ENCODE peak calls at places on chromosomes 16 and 17, in ten cellular contexts. B is cardiac muscle cell; Y is right lobe of liver; Q is psoas muscle; O is brain microvascular endothelial cell; Z is fibroblast of lung; K is BJ; J is CD8-positive, alpha-beta T cell; N is left lung; D is H1. M is an unnamed sample.

GRCh38 chr17:29682054-29682453 is 59.3 kb upstream of the CORO6 start:
- DNase-seq in Z (no peak), B (no peak), Y (no peak), D (no peak), O (no peak), J (no peak), N (no peak), K (no peak), Q (no peak), M (no peak)

GRCh38 chr17:48597775-48598631 is 4.4 kb upstream of the HOXB5 start:
- DNase-seq in O (no peak), K (no peak), N (no peak), J (no peak), Y (no peak), Q (peak; percentile 76), B (no peak), Z (peak; percentile 46), D (no peak), M (no peak)

GRCh38 chr16:67022531-67023214 is 6.3 kb upstream of the CBFB start:
- DNase-seq in B (no peak), D (no peak), O (peak; percentile 20), Y (no peak), Z (peak; percentile 77), J (peak; percentile 2), N (peak; percentile 16), K (no peak), Q (no peak), M (no peak)

GRCh38 chr16:88464447-88465318 is 11.6 kb downstream of the ZFPM1 start:
- DNase-seq in O (no peak), B (no peak), K (no peak), J (no peak), Y (no peak), Q (no peak), Z (peak; percentile 62), N (no peak), D (no peak), M (no peak)

GRCh38 chr17:16428098-16428882 is 12.9 kb downstream of the TRPV2 start:
- DNase-seq in Y (peak; percentile 68), N (peak; percentile 64), Q (peak; percentile 43), K (no peak), J (no peak), D (peak; percentile 44), B (peak; percentile 74), Z (no peak), O (no peak), M (peak; percentile 43)

GRCh38 chr16:54482892-54483574 is 196.4 kb upstream of the IRX3 start:
- DNase-seq in K (no peak), Y (no peak), B (peak; percentile 84), Z (no peak), D (no peak), N (no peak), J (no peak), O (no peak), Q (no peak), M (no peak)

GRCh38 chr17:34763727-34764665 is 184.6 kb downstream of the TMEM132E start:
- DNase-seq in J (no peak), Q (no peak), O (no peak), Z (no peak), B (no peak), N (no peak), K (no peak), Y (no peak), D (no peak), M (no peak)

GRCh38 chr17:60353773-60354172 is 38.2 kb downstream of the USP32 start:
- DNase-seq in Q (no peak), K (no peak), J (no peak), D (no peak), B (no peak), N (no peak), Z (no peak), O (no peak), Y (no peak), M (no peak)

GRCh38 chr16:56589141-56590039 is at the start of gene MT3:
- DNase-seq in B (peak; percentile 40), Z (peak; percentile 17), J (peak; percentile 55), N (no peak), K (no peak), O (no peak), D (peak; percentile 64), Y (no peak), Q (peak; percentile 39), M (no peak)

GRCh38 chr16:85162478-85163277 is 50.4 kb upstream of the CIBAR2 start:
- DNase-seq in Q (peak; percentile 82), O (peak; percentile 70), B (no peak), D (no peak), Z (peak; percentile 87), J (no peak), Y (no peak), N (no peak), K (no peak), M (no peak)

GRCh38 chr16:74743668-74744299 is 30.8 kb downstream of the FA2H start:
- DNase-seq in D (no peak), Z (peak; percentile 66), B (no peak), Q (no peak), Y (peak; percentile 60), J (no peak), O (peak; percentile 16), K (no peak), N (peak; percentile 85), M (no peak)

GRCh38 chr17:17723354-17724261 is 42.4 kb downstream of the RAI1 start:
- DNase-seq in K (no peak), J (no peak), Q (no peak), O (peak; percentile 74), D (peak; percentile 66), N (no peak), Y (no peak), Z (peak; percentile 92), B (peak; percentile 83), M (no peak)

GRCh38 chr16:89723279-89724250 is 2.2 kb downstream of the ZNF276 start:
- DNase-seq in N (no peak), Y (peak; percentile 62), Z (peak; percentile 49), D (no peak), Q (no peak), O (no peak), B (no peak), J (peak; percentile 91), K (no peak), M (no peak)

GRCh38 chr17:74176546-74177001 is 26.9 kb upstream of the RPL38 start:
- DNase-seq in K (no peak), Y (peak; percentile 60), N (peak; percentile 45), D (peak; percentile 85), Z (peak; percentile 43), B (peak; percentile 82), J (peak; percentile 58), O (peak; percentile 56), Q (no peak), M (peak; percentile 60)

GRCh38 chr17:14098246-14098645 is 28.9 kb downstream of the COX10 start:
- DNase-seq in D (no peak), K (no peak), B (no peak), N (no peak), Z (no peak), Q (no peak), O (no peak), J (no peak), Y (no peak), M (no peak)

GRCh38 chr16:59905131-59905530 is 1171.0 kb upstream of the GOT2 start:
- DNase-seq in Q (no peak), J (no peak), B (no peak), D (no peak), Z (no peak), N (no peak), K (no peak), O (no peak), Y (no peak), M (no peak)

GRCh38 chr17:29588561-29589411 is 662 bp downstream of the GIT1 start:
- DNase-seq in D (peak; percentile 65), Q (peak; percentile 37), K (no peak), J (peak; percentile 66), O (no peak), N (no peak), Y (no peak), B (peak; percentile 68), Z (peak; percentile 24), M (no peak)

GRCh38 chr17:80263253-80264047 is 2.8 kb downstream of the RNF213 start:
- DNase-seq in N (peak; percentile 92), K (no peak), J (peak; percentile 86), O (peak; percentile 91), Q (peak; percentile 78), D (peak; percentile 51), Y (peak; percentile 88), B (no peak), Z (no peak), M (no peak)
- TF ChIP-seq CTCF in N (no peak), K (no peak), J (no peak), O (peak; percentile 36), Q (peak; percentile 7), D (no peak), Y (no peak), B (no peak), Z (peak; percentile 4), M (no peak)

GRCh38 chr17:53316073-53316472 is 506.7 kb upstream of the KIF2B start:
- DNase-seq in O (no peak), N (no peak), J (no peak), D (no peak), Q (no peak), Y (no peak), K (no peak), B (no peak), Z (no peak), M (no peak)

GRCh38 chr17:53316988-53317387 is 505.7 kb upstream of the KIF2B start:
- DNase-seq in D (no peak), O (no peak), Y (no peak), N (no peak), J (no peak), B (no peak), Q (no peak), Z (no peak), K (no peak), M (no peak)

GRCh38 chr17:53313746-53314145 is 509.0 kb upstream of the KIF2B start:
- DNase-seq in N (no peak), O (peak; percentile 3), J (no peak), Y (no peak), Q (no peak), Z (peak; percentile 14), B (no peak), D (no peak), K (no peak), M (no peak)
- TF ChIP-seq CTCF in N (no peak), O (no peak), J (no peak), Y (no peak), Q (no peak), Z (no peak), B (no peak), D (no peak), K (no peak), M (no peak)

DNA sequence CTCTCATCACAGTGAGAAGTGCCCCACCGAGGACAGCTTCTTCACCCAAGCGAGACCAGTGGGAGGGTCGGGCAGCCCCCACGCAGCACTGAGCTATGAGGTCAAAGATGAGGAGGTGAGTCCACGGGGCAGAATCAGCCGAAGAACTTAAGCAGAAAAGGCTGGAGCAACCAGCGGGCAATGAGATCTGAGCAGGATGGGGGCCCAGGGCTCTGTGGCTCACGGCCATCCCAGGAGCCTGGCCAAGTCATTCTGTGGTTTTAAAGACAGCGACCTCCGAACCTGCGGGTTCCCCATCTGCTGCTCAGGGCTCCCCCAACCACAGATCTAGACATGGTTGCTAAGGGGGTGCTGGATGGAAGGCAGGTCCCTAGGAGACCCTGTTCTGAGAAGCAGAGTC is 202.6 kb downstream of the RBFOX3 start:
- DNase-seq in Y (no peak), B (no peak), Q (no peak), O (no peak), D (no peak), Z (no peak), J (no peak), N (no peak), K (no peak), M (no peak)
- TF ChIP-seq CTCF in Y (no peak), B (no peak), Q (no peak), O (no peak), D (no peak), Z (no peak), J (no peak), N (no peak), K (no peak), M (no peak)

GRCh38 chr16:53404959-53405358 is 29.3 kb upstream of the RBL2 start:
- DNase-seq in Z (no peak), Q (no peak), J (no peak), Y (no peak), B (no peak), K (no peak), D (no peak), N (no peak), O (no peak), M (no peak)
- TF ChIP-seq CTCF in Z (no peak), Q (no peak), J (no peak), Y (no peak), B (no peak), K (no peak), D (no peak), N (no peak), O (no peak), M (no peak)

M was measured in progenitor cell of endocrine pancreas.